ENCODE peak calls at places on chromosomes 5 and 9, in seven cellular contexts. E is CD4-positive, alpha-beta T cell; D is CD8-positive, alpha-beta memory T cell; C is body of pancreas; H is fibroblast of lung; J is RWPE2; S is astrocyte. W is an unnamed sample.
A peak's percentile ranks its signal among the peaks of the same experiment; 100 is the strongest.

GRCh38 chr9:93657331-93658111 is 81.1 kb downstream of the PHF2 start:
- DNase-seq in E (no peak), D (peak; percentile 41), C (peak; percentile 8), H (no peak), J (peak; percentile 34), S (no peak), W (no peak)

GRCh38 chr5:171953860-171954701 is 52.4 kb downstream of the FBXW11 start:
- DNase-seq in E (no peak), D (no peak), C (peak; percentile 54), H (peak; percentile 91), J (no peak), S (peak; percentile 90), W (no peak)

GRCh38 chr9:35452481-35452880 is 37.4 kb upstream of the RUSC2 start:
- DNase-seq in E (no peak), D (no peak), C (no peak), H (no peak), J (no peak), S (no peak), W (no peak)

GRCh38 chr5:40410231-40410861 is 269.4 kb upstream of the PTGER4 start:
- DNase-seq in E (peak; percentile 59), D (peak; percentile 90), C (no peak), H (peak; percentile 85), J (no peak), S (peak; percentile 86), W (no peak)

GRCh38 chr5:10666531-10667305 is 94.3 kb downstream of the DAP start:
- DNase-seq in E (no peak), D (no peak), C (no peak), H (no peak), J (no peak), S (no peak), W (no peak)

GRCh38 chr9:88571417-88571816 is 36.4 kb downstream of the NXNL2 start:
- DNase-seq in E (no peak), D (no peak), C (no peak), H (peak; percentile 21), J (no peak), S (peak; percentile 6), W (peak; percentile 29)

GRCh38 chr5:121962943-121963342 is 1.2 kb downstream of the SRFBP1 start:
- DNase-seq in E (no peak), D (no peak), C (no peak), H (no peak), J (no peak), S (no peak), W (no peak)

GRCh38 chr5:37722236-37723146 is 117.3 kb downstream of the GDNF start:
- DNase-seq in E (no peak), D (no peak), C (no peak), H (peak; percentile 99), J (no peak), S (peak; percentile 99), W (no peak)

GRCh38 chr9:98502311-98502975 is 206.3 kb downstream of the GABBR2 start:
- DNase-seq in E (no peak), D (no peak), C (no peak), H (peak; percentile 76), J (no peak), S (peak; percentile 62), W (no peak)

GRCh38 chr9:87290241-87290700 is 207.4 kb upstream of the DAPK1 start:
- DNase-seq in E (no peak), D (no peak), C (no peak), H (peak; percentile 25), J (no peak), S (no peak), W (no peak)

GRCh38 chr5:24268482-24269056 is 376.2 kb downstream of the CDH10 start:
- DNase-seq in E (no peak), D (no peak), C (no peak), H (no peak), J (no peak), S (no peak), W (no peak)

GRCh38 chr5:5209101-5209500 is 69.0 kb downstream of the ADAMTS16 start:
- DNase-seq in E (no peak), D (no peak), C (no peak), H (peak; percentile 55), J (no peak), S (peak; percentile 54), W (no peak)

GRCh38 chr5:94432499-94432898 is 185.9 kb downstream of the KIAA0825 start:
- DNase-seq in E (no peak), D (no peak), C (no peak), H (peak; percentile 52), J (no peak), S (peak; percentile 49), W (no peak)

GRCh38 chr9:136939431-136939995 is 5.0 kb downstream of the FBXW5 start:
- DNase-seq in E (no peak), D (no peak), C (no peak), H (no peak), J (no peak), S (no peak), W (no peak)

GRCh38 chr5:90386099-90386710 is 23.4 kb downstream of the CETN3 start:
- DNase-seq in E (no peak), D (no peak), C (no peak), H (peak; percentile 31), J (no peak), S (peak; percentile 29), W (no peak)

GRCh38 chr5:62333250-62333800 is 27.3 kb downstream of the KIF2A start:
- DNase-seq in E (no peak), D (no peak), C (no peak), H (no peak), J (no peak), S (no peak), W (no peak)

GRCh38 chr5:110957934-110958333 is 113.6 kb upstream of the TSLP start:
- DNase-seq in E (no peak), D (no peak), C (no peak), H (peak; percentile 54), J (no peak), S (peak; percentile 36), W (no peak)

GRCh38 chr9:86080112-86080579 is 19.2 kb downstream of the GOLM1 start:
- DNase-seq in E (no peak), D (no peak), C (no peak), H (no peak), J (no peak), S (no peak), W (no peak)

GRCh38 chr5:177552839-177553455 is 1.4 kb downstream of the FAM193B start:
- DNase-seq in E (no peak), D (no peak), C (no peak), H (no peak), J (no peak), S (no peak), W (no peak)

GRCh38 chr9:109232449-109232848 is 65.4 kb upstream of the FRRS1L start:
- DNase-seq in E (no peak), D (no peak), C (no peak), H (peak; percentile 90), J (no peak), S (peak; percentile 88), W (no peak)

GRCh38 chr9:128992995-128993394 is 35.1 kb downstream of the SH3GLB2 start:
- DNase-seq in E (no peak), D (no peak), C (no peak), H (no peak), J (no peak), S (no peak), W (peak; percentile 57)

GRCh38 chr5:1961952-1962595 is 79.3 kb upstream of the IRX4 start:
- DNase-seq in E (no peak), D (no peak), C (no peak), H (no peak), J (peak; percentile 47), S (no peak), W (no peak)

GRCh38 chr9:80326105-80326504 is 754.3 kb downstream of the TLE4 start:
- DNase-seq in E (no peak), D (no peak), C (no peak), H (no peak), J (no peak), S (no peak), W (no peak)

GRCh38 chr9:77865385-77865784 is 166.2 kb downstream of the GNAQ start:
- DNase-seq in E (no peak), D (no peak), C (no peak), H (no peak), J (no peak), S (no peak), W (no peak)

GRCh38 chr5:3351581-3352442 is 243.8 kb upstream of the IRX1 start:
- DNase-seq in E (no peak), D (no peak), C (no peak), H (no peak), J (peak; percentile 29), S (no peak), W (no peak)

GRCh38 chr5:132775439-132776076 is 1.5 kb downstream of the SEPTIN8 start:
- DNase-seq in E (no peak), D (no peak), C (no peak), H (peak; percentile 44), J (peak; percentile 33), S (peak; percentile 35), W (no peak)
- H3K27ac ChIP-seq in E (no peak overlapping the region), D (peak overlapping the region; percentile 55), C (peak overlapping the region; percentile 72), H (no peak overlapping the region), J (no peak overlapping the region), S (no peak overlapping the region), W (peak overlapping the region; percentile 94)

DNA sequence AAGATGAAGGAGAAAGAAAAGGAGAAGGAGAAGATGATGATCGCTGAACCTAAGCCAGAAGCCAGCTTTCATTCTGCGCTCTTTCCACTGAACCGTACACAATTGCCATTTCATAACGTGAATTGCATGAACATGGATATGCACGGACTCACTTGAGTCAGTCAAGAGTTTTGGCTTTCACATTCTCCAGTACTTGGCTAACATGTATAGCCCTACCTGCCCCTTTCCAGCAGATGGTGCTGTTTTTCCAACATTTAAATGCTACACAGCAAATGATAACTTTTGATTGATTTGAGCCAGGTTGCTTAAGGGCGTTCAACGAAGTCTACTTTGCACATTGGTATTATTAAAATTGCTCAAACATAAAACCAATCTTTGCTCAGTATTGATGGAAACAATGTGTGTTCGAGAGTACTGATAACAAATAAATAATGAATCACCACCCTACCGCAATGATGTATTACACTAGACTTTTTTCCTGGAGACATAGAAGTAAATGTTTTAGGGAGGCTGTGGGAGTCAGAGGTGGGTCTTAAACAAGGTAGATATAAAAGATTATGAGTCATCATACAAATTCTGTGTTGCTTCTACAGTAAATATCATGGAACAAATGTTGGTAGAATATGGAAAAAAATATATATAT is 196.4 kb downstream of the TRPM3 start:
- DNase-seq in E (no peak), D (no peak), C (peak; percentile 32), H (peak; percentile 87), J (no peak), S (peak; percentile 80), W (no peak)
- H3K27ac ChIP-seq in E (no peak overlapping the region), D (no peak overlapping the region), C (no peak overlapping the region), H (no peak overlapping the region), J (peak overlapping the region; percentile 53), S (peak overlapping the region; percentile 70), W (no peak overlapping the region)

GRCh38 chr5:67878911-67879310 is 336.6 kb upstream of the PIK3R1 start:
- DNase-seq in E (no peak), D (no peak), C (no peak), H (peak; percentile 12), J (no peak), S (no peak), W (no peak)
- H3K27ac ChIP-seq in E (no peak overlapping the region), D (no peak overlapping the region), C (no peak overlapping the region), H (no peak overlapping the region), J (peak overlapping the region; percentile 76), S (no peak overlapping the region), W (no peak overlapping the region)

DNA sequence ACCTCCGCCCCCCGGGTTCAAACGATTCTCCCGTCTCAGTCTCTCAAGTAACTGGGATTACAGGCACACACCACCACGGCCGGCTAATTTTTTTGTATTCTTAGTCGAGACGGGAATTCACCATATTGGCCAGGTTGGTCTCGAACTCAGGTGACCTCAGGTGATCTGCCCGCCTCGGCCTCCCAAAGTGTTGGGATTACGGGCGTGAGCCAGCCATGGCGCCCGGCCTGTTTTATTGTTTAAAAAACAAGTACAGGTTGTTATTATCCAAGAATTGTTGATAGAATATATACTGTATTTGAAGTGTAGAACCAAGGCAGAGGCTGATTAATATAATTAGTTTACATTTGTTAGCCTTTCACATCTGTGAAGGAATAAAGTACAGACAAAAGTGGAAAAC is 8.9 kb downstream of the PARP8 start:
- DNase-seq in E (no peak), D (no peak), C (no peak), H (no peak), J (no peak), S (no peak), W (no peak)
- H3K27ac ChIP-seq in E (no peak overlapping the region), D (no peak overlapping the region), C (no peak overlapping the region), H (no peak overlapping the region), J (no peak overlapping the region), S (no peak overlapping the region), W (no peak overlapping the region)

W was measured in caudate nucleus.